ENCODE peak calls at places on chromosomes 1 and 21, in six cellular contexts. S is lung, P is psoas muscle, R is pancreas, V is gastrocnemius medialis, G is heart left ventricle. K is an unnamed sample.

GRCh38 chr21:26072891-26073615 is 97.5 kb downstream of the APP start:
- DNase-seq in G (no peak), P (no peak), R (no peak), V (no peak), S (no peak), K (no peak)

GRCh38 chr1:234617986-234618725 is 8.2 kb upstream of the IRF2BP2 start:
- DNase-seq in V (no peak), P (no peak), G (no peak), S (no peak), R (no peak), K (no peak)

GRCh38 chr1:151472852-151473731 is 13.8 kb upstream of the POGZ start:
- DNase-seq in G (peak; percentile 66), R (no peak), S (peak; percentile 53), P (peak; percentile 35), V (no peak), K (no peak)

GRCh38 chr21:33695785-33696184 is 53.5 kb downstream of the ITSN1 start:
- DNase-seq in S (no peak), G (no peak), P (no peak), V (no peak), R (no peak), K (no peak)

GRCh38 chr1:22114083-22115012 is 28.5 kb downstream of the WNT4 start:
- DNase-seq in S (no peak), V (peak; percentile 10), R (no peak), P (no peak), G (peak; percentile 45), K (no peak)

GRCh38 chr1:65165269-65166002 is 17.4 kb downstream of the AK4 start:
- DNase-seq in V (no peak), S (no peak), R (no peak), P (no peak), G (no peak), K (no peak)

GRCh38 chr1:114229368-114229767 is 75.7 kb upstream of the SYT6 start:
- DNase-seq in P (no peak), R (no peak), V (no peak), G (no peak), S (no peak), K (no peak)

GRCh38 chr1:51607676-51608075 is 9.2 kb upstream of the OSBPL9 start:
- DNase-seq in P (no peak), S (no peak), R (no peak), V (no peak), G (no peak), K (no peak)

GRCh38 chr1:81550753-81551152 is 250.0 kb upstream of the ADGRL2 start:
- DNase-seq in V (no peak), P (no peak), G (no peak), R (no peak), S (no peak), K (no peak)

GRCh38 chr1:19654886-19655717 is 9.6 kb upstream of the HTR6 start:
- DNase-seq in G (no peak), V (no peak), R (no peak), S (no peak), P (no peak), K (no peak)

GRCh38 chr1:109740615-109741373 is at the start of gene GSTM3:
- DNase-seq in R (no peak), S (no peak), P (no peak), G (no peak), V (no peak), K (no peak)

GRCh38 chr1:202034683-202035462 is 24.5 kb downstream of the ELF3 start:
- DNase-seq in P (peak; percentile 72), V (peak; percentile 52), S (peak; percentile 92), G (peak; percentile 85), R (peak; percentile 97), K (no peak)

GRCh38 chr1:50847303-50847702 is 112.8 kb downstream of the FAF1 start:
- DNase-seq in V (no peak), G (no peak), P (no peak), R (no peak), S (no peak), K (no peak)

GRCh38 chr1:162720996-162721395 is 69.5 kb upstream of the HSD17B7 start:
- DNase-seq in R (no peak), V (no peak), P (no peak), G (no peak), S (no peak), K (no peak)

DNA sequence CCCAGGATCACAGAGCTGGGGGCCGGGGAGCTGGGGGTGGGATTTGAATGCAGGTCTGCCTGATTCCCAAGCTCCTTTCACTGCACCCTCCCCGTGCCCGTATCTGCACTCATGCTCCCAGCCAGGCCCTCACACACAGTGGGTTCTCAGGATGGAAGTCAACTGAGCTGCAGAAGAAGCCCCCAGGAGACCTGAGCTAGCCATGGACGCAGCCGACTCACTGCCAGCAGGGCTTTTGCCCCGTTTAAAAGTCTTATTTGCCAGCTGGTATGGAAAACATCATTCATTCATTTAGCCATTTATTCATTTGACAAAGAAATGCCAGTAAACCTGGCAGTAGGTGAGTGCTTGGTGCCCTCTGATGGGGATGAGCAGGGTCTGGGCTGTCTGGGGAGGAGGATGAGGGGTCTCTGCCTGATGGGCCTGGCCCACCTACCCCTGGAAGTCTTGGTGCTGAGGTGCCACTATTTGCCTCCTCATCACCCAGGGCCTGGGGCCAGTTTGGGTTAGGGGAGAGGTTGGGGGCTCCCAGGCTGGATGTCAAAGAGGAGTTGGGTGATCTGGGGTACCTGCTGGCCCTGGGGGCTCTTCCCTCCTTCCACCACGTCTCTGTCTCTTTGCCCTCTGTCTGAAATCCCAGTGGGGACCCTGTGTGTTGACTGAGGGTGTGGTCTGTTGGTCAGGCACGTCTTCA is 2.8 kb downstream of the TNFRSF1B start:
- DNase-seq in R (no peak), P (no peak), S (no peak), G (no peak), V (no peak), K (no peak)
- H3K4me1 ChIP-seq in R (no peaks in the 10 kb centered on the region), P (peaks cover 2% of the 10 kb centered on the region), S (no peaks in the 10 kb centered on the region), G (peaks cover 82% of the 10 kb centered on the region), V (peaks cover 23% of the 10 kb centered on the region), K (peaks cover 56% of the 10 kb centered on the region)

GRCh38 chr1:40789342-40789598 is 5.7 kb downstream of the KCNQ4 start:
- DNase-seq in R (no peak), V (no peak), P (no peak), S (no peak), G (no peak), K (no peak)
- H3K4me1 ChIP-seq in R (no peaks in the 10 kb centered on the region), V (peaks cover 10% of the 10 kb centered on the region), P (peaks cover 2% of the 10 kb centered on the region), S (no peaks in the 10 kb centered on the region), G (no peaks in the 10 kb centered on the region), K (peaks cover 2% of the 10 kb centered on the region)

GRCh38 chr1:23622284-23622683 is 63.0 kb upstream of the ID3 start:
- DNase-seq in S (no peak), G (no peak), P (no peak), V (no peak), R (no peak), K (no peak)

GRCh38 chr1:23617019-23617418 is 57.7 kb upstream of the ID3 start:
- DNase-seq in V (no peak), P (no peak), R (no peak), S (no peak), G (no peak), K (no peak)

GRCh38 chr1:23618586-23619083 is 59.3 kb upstream of the ID3 start:
- DNase-seq in P (no peak), G (no peak), V (no peak), S (no peak), R (no peak), K (no peak)

GRCh38 chr1:23619299-23620188 is 60.2 kb upstream of the ID3 start:
- DNase-seq in P (peak; percentile 38), S (no peak), G (no peak), R (peak; percentile 59), V (no peak), K (peak; percentile 79)

DNA sequence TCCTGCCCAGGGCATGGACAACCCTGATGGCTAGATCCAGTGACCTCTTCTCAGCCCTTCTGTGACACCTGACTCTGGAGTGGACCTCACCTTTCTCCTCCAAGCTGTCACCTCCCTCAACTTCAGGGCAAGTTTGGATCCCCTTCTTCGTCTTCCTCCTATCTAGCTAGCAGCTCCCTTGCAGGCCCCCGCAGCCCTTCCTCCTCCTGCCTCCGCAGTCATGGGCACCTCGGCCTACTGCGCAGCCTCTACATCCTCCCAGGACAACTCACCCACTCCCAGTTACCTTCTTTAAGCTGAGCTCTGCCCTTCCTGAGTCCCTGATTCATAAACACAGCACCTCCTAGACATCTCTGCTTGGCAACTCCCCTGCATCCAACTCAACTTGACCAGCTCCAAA is 61.3 kb upstream of the ID3 start:
- DNase-seq in R (no peak), V (no peak), S (no peak), P (no peak), G (no peak), K (no peak)
- H3K4me1 ChIP-seq in R (no peaks in the 10 kb centered on the region), V (no peaks in the 10 kb centered on the region), S (no peaks in the 10 kb centered on the region), P (no peaks in the 10 kb centered on the region), G (no peaks in the 10 kb centered on the region), K (peaks cover 51% of the 10 kb centered on the region)

DNA sequence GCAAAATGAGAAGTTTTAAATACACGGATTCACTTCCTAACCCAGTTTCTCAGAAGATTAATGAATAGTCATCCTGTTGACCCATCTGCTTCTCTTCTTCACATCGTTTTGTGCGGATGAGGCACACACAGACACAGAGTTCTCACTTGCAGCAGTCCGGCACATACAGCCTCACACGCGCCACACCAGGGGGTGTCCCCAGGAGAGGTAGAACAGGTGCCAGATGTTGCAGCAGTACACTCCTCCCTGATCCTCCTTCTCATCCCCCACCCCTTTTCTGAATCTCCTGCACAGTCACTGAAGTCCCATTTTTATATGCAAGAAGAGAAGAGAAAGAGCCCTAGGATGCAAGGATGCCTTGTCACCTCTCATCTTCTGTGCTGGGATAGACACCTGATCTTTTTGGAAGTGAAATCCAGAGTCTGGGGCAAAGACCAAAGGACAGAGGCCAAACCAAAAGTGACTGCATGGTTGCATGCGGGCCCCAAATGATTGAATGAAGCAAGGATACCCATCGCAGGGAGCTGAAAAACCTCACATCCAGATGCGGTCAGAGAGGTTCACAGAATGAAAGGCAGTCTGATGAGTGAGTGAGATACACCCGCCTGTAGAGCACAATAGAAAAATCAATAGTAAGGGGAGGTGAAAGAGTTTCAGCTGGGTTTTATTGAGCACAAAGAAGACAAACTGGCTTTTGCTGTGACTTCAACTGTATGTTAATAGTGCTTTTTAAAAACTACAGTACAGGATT is 28.8 kb downstream of the PBX1 start:
- DNase-seq in V (no peak), S (no peak), G (no peak), R (no peak), P (no peak), K (no peak)
- H3K4me1 ChIP-seq in V (peaks cover 32% of the 10 kb centered on the region), S (peaks cover 29% of the 10 kb centered on the region), G (peaks cover 7% of the 10 kb centered on the region), R (peaks cover 7% of the 10 kb centered on the region), P (peaks cover 11% of the 10 kb centered on the region), K (no peaks in the 10 kb centered on the region)